ENCODE peak calls at places on chromosomes 1 and 21, in eight cellular contexts. One of them, this sample, is unnamed.

GRCh38 chr1:26097696-26098095 is 13.9 kb upstream of the PDIK1L start:
- DNase-seq in heart left ventricle: no peak
- DNase-seq in fibroblast of mammary gland: no peak
- DNase-seq in CD8-positive, alpha-beta T cell: no peak
- DNase-seq in AG04449: no peak
- DNase-seq in epithelial cell of proximal tubule: no peak
- DNase-seq in WTC11: no peak
- DNase-seq in Calu3: no peak
- DNase-seq in this sample: no peak

GRCh38 chr21:15192243-15192642 is 127.4 kb upstream of the NRIP1 start:
- DNase-seq in heart left ventricle: no peak
- DNase-seq in fibroblast of mammary gland: peak
- DNase-seq in CD8-positive, alpha-beta T cell: no peak
- DNase-seq in AG04449: no peak
- DNase-seq in epithelial cell of proximal tubule: no peak
- DNase-seq in WTC11: no peak
- DNase-seq in Calu3: no peak
- DNase-seq in this sample: no peak

GRCh38 chr21:45555557-45556301 is 13.5 kb upstream of the SLC19A1 start:
- DNase-seq in heart left ventricle: peak
- DNase-seq in fibroblast of mammary gland: peak
- DNase-seq in CD8-positive, alpha-beta T cell: no peak
- DNase-seq in AG04449: no peak
- DNase-seq in epithelial cell of proximal tubule: peak
- DNase-seq in WTC11: peak
- DNase-seq in Calu3: no peak
- DNase-seq in this sample: peak

GRCh38 chr1:113684153-113684541 is 75.1 kb downstream of the PHTF1 start:
- DNase-seq in heart left ventricle: peak
- DNase-seq in fibroblast of mammary gland: peak
- DNase-seq in CD8-positive, alpha-beta T cell: no peak
- DNase-seq in AG04449: no peak
- DNase-seq in epithelial cell of proximal tubule: no peak
- DNase-seq in WTC11: no peak
- DNase-seq in Calu3: no peak
- DNase-seq in this sample: peak

GRCh38 chr1:113153116-113153803 is 80.3 kb downstream of the LRIG2 start:
- DNase-seq in heart left ventricle: no peak
- DNase-seq in fibroblast of mammary gland: peak
- DNase-seq in CD8-positive, alpha-beta T cell: no peak
- DNase-seq in AG04449: no peak
- DNase-seq in epithelial cell of proximal tubule: no peak
- DNase-seq in WTC11: no peak
- DNase-seq in Calu3: no peak
- DNase-seq in this sample: peak

GRCh38 chr1:180863158-180863775 is 49.4 kb upstream of the KIAA1614 start:
- DNase-seq in heart left ventricle: no peak
- DNase-seq in fibroblast of mammary gland: peak
- DNase-seq in CD8-positive, alpha-beta T cell: no peak
- DNase-seq in AG04449: no peak
- DNase-seq in epithelial cell of proximal tubule: no peak
- DNase-seq in WTC11: no peak
- DNase-seq in Calu3: peak
- DNase-seq in this sample: peak

GRCh38 chr1:232630894-232631195 is 912 bp upstream of the SIPA1L2 start:
- DNase-seq in heart left ventricle: no peak
- DNase-seq in fibroblast of mammary gland: no peak
- DNase-seq in CD8-positive, alpha-beta T cell: no peak
- DNase-seq in AG04449: no peak
- DNase-seq in epithelial cell of proximal tubule: no peak
- DNase-seq in WTC11: no peak
- DNase-seq in Calu3: no peak
- DNase-seq in this sample: no peak

GRCh38 chr1:9518454-9518998 is 20.7 kb upstream of the SLC25A33 start:
- DNase-seq in heart left ventricle: no peak
- DNase-seq in fibroblast of mammary gland: no peak
- DNase-seq in CD8-positive, alpha-beta T cell: no peak
- DNase-seq in AG04449: no peak
- DNase-seq in epithelial cell of proximal tubule: no peak
- DNase-seq in WTC11: no peak
- DNase-seq in Calu3: no peak
- DNase-seq in this sample: no peak

GRCh38 chr1:50163674-50164073 is 55.0 kb downstream of the ELAVL4 start:
- DNase-seq in heart left ventricle: no peak
- DNase-seq in fibroblast of mammary gland: no peak
- DNase-seq in CD8-positive, alpha-beta T cell: no peak
- DNase-seq in AG04449: no peak
- DNase-seq in epithelial cell of proximal tubule: no peak
- DNase-seq in WTC11: peak
- DNase-seq in Calu3: no peak
- DNase-seq in this sample: no peak

GRCh38 chr1:7805460-7805859 is 21.4 kb downstream of the PER3 start:
- DNase-seq in heart left ventricle: no peak
- DNase-seq in fibroblast of mammary gland: no peak
- DNase-seq in CD8-positive, alpha-beta T cell: no peak
- DNase-seq in AG04449: no peak
- DNase-seq in epithelial cell of proximal tubule: no peak
- DNase-seq in WTC11: no peak
- DNase-seq in Calu3: no peak
- DNase-seq in this sample: no peak

GRCh38 chr1:157157481-157158190 is 19.4 kb upstream of the ETV3 start:
- DNase-seq in heart left ventricle: no peak
- DNase-seq in fibroblast of mammary gland: peak
- DNase-seq in CD8-positive, alpha-beta T cell: no peak
- DNase-seq in AG04449: peak
- DNase-seq in epithelial cell of proximal tubule: no peak
- DNase-seq in WTC11: no peak
- DNase-seq in Calu3: no peak
- DNase-seq in this sample: no peak

GRCh38 chr21:44883250-44883649 is 9.8 kb upstream of the PTTG1IP start:
- DNase-seq in heart left ventricle: peak
- DNase-seq in fibroblast of mammary gland: no peak
- DNase-seq in CD8-positive, alpha-beta T cell: no peak
- DNase-seq in AG04449: no peak
- DNase-seq in epithelial cell of proximal tubule: no peak
- DNase-seq in WTC11: no peak
- DNase-seq in Calu3: no peak
- DNase-seq in this sample: no peak

GRCh38 chr1:53498555-53499142 is 39.5 kb downstream of the DMRTB1 start:
- DNase-seq in heart left ventricle: no peak
- DNase-seq in fibroblast of mammary gland: peak
- DNase-seq in CD8-positive, alpha-beta T cell: no peak
- DNase-seq in AG04449: no peak
- DNase-seq in epithelial cell of proximal tubule: no peak
- DNase-seq in WTC11: no peak
- DNase-seq in Calu3: no peak
- DNase-seq in this sample: no peak

GRCh38 chr1:205988585-205988995 is 14.6 kb downstream of the RAB7B start:
- DNase-seq in heart left ventricle: no peak
- DNase-seq in fibroblast of mammary gland: no peak
- DNase-seq in CD8-positive, alpha-beta T cell: no peak
- DNase-seq in AG04449: no peak
- DNase-seq in epithelial cell of proximal tubule: no peak
- DNase-seq in WTC11: no peak
- DNase-seq in Calu3: no peak
- DNase-seq in this sample: no peak

GRCh38 chr1:205986848-205987247 is 16.3 kb downstream of the RAB7B start:
- DNase-seq in heart left ventricle: no peak
- DNase-seq in fibroblast of mammary gland: no peak
- DNase-seq in CD8-positive, alpha-beta T cell: no peak
- DNase-seq in AG04449: no peak
- DNase-seq in epithelial cell of proximal tubule: no peak
- DNase-seq in WTC11: no peak
- DNase-seq in Calu3: no peak
- DNase-seq in this sample: no peak

GRCh38 chr1:205983925-205984725 is 19.1 kb downstream of the RAB7B start:
- DNase-seq in heart left ventricle: peak
- DNase-seq in fibroblast of mammary gland: peak
- DNase-seq in CD8-positive, alpha-beta T cell: no peak
- DNase-seq in AG04449: no peak
- DNase-seq in epithelial cell of proximal tubule: no peak
- DNase-seq in WTC11: peak
- DNase-seq in Calu3: peak
- DNase-seq in this sample: peak

GRCh38 chr1:205985330-205986005 is 17.7 kb downstream of the RAB7B start:
- DNase-seq in heart left ventricle: no peak
- DNase-seq in fibroblast of mammary gland: peak
- DNase-seq in CD8-positive, alpha-beta T cell: no peak
- DNase-seq in AG04449: no peak
- DNase-seq in epithelial cell of proximal tubule: peak
- DNase-seq in WTC11: no peak
- DNase-seq in Calu3: peak
- DNase-seq in this sample: no peak

GRCh38 chr1:205986291-205986690 is 16.9 kb downstream of the RAB7B start:
- DNase-seq in heart left ventricle: no peak
- DNase-seq in fibroblast of mammary gland: no peak
- DNase-seq in CD8-positive, alpha-beta T cell: no peak
- DNase-seq in AG04449: no peak
- DNase-seq in epithelial cell of proximal tubule: no peak
- DNase-seq in WTC11: no peak
- DNase-seq in Calu3: peak
- DNase-seq in this sample: no peak
- TF ChIP-seq CTCF in heart left ventricle: no peak
- TF ChIP-seq CTCF in fibroblast of mammary gland: no peak
- TF ChIP-seq CTCF in CD8-positive, alpha-beta T cell: no peak
- TF ChIP-seq CTCF in AG04449: no peak
- TF ChIP-seq CTCF in epithelial cell of proximal tubule: peak
- TF ChIP-seq CTCF in WTC11: no peak
- TF ChIP-seq CTCF in Calu3: no peak
- TF ChIP-seq CTCF in this sample: no peak

DNA sequence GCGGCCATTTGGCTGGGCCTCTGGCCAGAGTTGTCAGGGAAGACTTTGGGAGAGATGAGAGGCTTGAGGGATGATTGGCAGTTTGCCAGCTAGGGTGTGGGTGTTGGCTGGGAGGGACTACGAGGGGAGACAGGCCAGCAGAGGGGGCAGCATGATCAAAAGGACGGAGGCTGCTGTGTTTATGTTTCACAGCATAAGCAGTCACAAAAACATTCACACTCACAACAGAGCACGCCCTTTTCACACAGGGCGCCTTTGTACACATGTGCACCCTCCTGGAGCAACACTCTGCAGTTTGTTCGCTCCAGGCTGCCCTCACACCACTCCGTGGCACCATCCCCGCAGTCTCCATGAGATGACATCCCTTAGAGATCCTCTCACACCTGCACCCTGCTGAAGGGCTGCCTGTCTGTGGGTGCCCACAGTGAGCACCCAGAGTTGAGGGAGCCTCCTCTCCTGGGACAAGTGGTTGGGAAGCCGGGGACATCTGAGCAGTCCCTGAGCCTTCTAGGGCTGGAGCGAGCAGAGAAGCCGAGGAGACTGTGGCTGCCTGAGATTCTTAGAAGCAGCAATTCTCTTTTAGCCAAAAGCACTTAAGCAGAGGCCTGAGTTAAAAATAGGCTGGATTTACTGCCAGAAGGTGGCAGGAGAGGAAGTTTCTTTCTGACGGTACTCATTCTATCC is 15.4 kb downstream of the EFNA3 start:
- DNase-seq in heart left ventricle: peak
- DNase-seq in fibroblast of mammary gland: peak
- DNase-seq in CD8-positive, alpha-beta T cell: no peak
- DNase-seq in AG04449: no peak
- DNase-seq in epithelial cell of proximal tubule: no peak
- DNase-seq in WTC11: no peak
- DNase-seq in Calu3: no peak
- DNase-seq in this sample: no peak
- TF ChIP-seq CTCF in heart left ventricle: peak
- TF ChIP-seq CTCF in fibroblast of mammary gland: peak
- TF ChIP-seq CTCF in CD8-positive, alpha-beta T cell: peak
- TF ChIP-seq CTCF in AG04449: peak
- TF ChIP-seq CTCF in epithelial cell of proximal tubule: peak
- TF ChIP-seq CTCF in WTC11: no peak
- TF ChIP-seq CTCF in Calu3: no peak
- TF ChIP-seq CTCF in this sample: peak

DNA sequence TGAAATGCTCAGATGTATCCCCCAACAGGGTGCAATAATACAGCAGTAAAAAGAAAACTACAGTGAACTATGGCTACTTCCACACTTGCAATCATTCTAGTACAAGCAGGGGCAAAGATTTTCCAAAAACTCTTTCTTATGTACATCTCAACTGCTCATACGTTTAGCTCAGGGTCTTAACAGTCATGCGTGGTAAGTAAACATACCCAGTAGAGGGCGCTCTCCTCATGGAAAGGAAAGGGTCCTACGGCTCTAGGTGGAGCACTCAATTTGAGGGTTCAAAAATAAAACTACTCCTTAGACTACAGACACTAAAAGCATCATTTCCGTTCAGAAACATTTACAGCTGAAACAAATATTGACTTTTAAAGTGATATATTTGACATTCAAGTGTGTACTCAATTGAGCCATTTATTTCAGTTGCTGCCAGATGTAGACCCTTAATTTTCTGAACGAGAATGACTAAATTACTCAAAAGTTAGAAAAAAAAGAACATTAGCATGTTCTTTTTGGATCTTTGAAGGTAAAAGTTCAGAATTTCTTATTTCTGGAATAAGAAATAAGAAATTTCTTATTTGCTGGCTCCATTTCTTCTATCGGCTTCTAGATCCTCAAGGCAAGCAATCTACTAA is 143.4 kb downstream of the KCTD3 start:
- DNase-seq in heart left ventricle: no peak
- DNase-seq in fibroblast of mammary gland: peak
- DNase-seq in CD8-positive, alpha-beta T cell: no peak
- DNase-seq in AG04449: no peak
- DNase-seq in epithelial cell of proximal tubule: no peak
- DNase-seq in WTC11: peak
- DNase-seq in Calu3: peak
- DNase-seq in this sample: no peak
- TF ChIP-seq CTCF in heart left ventricle: peak
- TF ChIP-seq CTCF in fibroblast of mammary gland: peak
- TF ChIP-seq CTCF in CD8-positive, alpha-beta T cell: no peak
- TF ChIP-seq CTCF in AG04449: peak
- TF ChIP-seq CTCF in epithelial cell of proximal tubule: peak
- TF ChIP-seq CTCF in WTC11: peak
- TF ChIP-seq CTCF in Calu3: peak
- TF ChIP-seq CTCF in this sample: peak

GRCh38 chr1:213987422-213987875 is 324 bp upstream of the PROX1 start:
- DNase-seq in heart left ventricle: no peak
- DNase-seq in fibroblast of mammary gland: peak
- DNase-seq in CD8-positive, alpha-beta T cell: no peak
- DNase-seq in AG04449: no peak
- DNase-seq in epithelial cell of proximal tubule: no peak
- DNase-seq in WTC11: no peak
- DNase-seq in Calu3: no peak
- DNase-seq in this sample: no peak

GRCh38 chr1:213988639-213989070 is 882 bp downstream of the PROX1 start:
- DNase-seq in heart left ventricle: no peak
- DNase-seq in fibroblast of mammary gland: no peak
- DNase-seq in CD8-positive, alpha-beta T cell: no peak
- DNase-seq in AG04449: no peak
- DNase-seq in epithelial cell of proximal tubule: no peak
- DNase-seq in WTC11: no peak
- DNase-seq in Calu3: no peak
- DNase-seq in this sample: no peak

GRCh38 chr1:213989071-213989739 is 1.4 kb downstream of the PROX1 start:
- DNase-seq in heart left ventricle: peak
- DNase-seq in fibroblast of mammary gland: no peak
- DNase-seq in CD8-positive, alpha-beta T cell: no peak
- DNase-seq in AG04449: no peak
- DNase-seq in epithelial cell of proximal tubule: no peak
- DNase-seq in WTC11: peak
- DNase-seq in Calu3: no peak
- DNase-seq in this sample: peak

GRCh38 chr1:213986925-213987250 is 885 bp upstream of the PROX1 start:
- DNase-seq in heart left ventricle: no peak
- DNase-seq in fibroblast of mammary gland: no peak
- DNase-seq in CD8-positive, alpha-beta T cell: no peak
- DNase-seq in AG04449: no peak
- DNase-seq in epithelial cell of proximal tubule: no peak
- DNase-seq in WTC11: no peak
- DNase-seq in Calu3: no peak
- DNase-seq in this sample: no peak

GRCh38 chr1:213987876-213988638 is at the start of gene PROX1:
- DNase-seq in heart left ventricle: peak
- DNase-seq in fibroblast of mammary gland: peak
- DNase-seq in CD8-positive, alpha-beta T cell: no peak
- DNase-seq in AG04449: peak
- DNase-seq in epithelial cell of proximal tubule: peak
- DNase-seq in WTC11: peak
- DNase-seq in Calu3: peak
- DNase-seq in this sample: peak
- TF ChIP-seq CTCF in heart left ventricle: no peak
- TF ChIP-seq CTCF in fibroblast of mammary gland: no peak
- TF ChIP-seq CTCF in CD8-positive, alpha-beta T cell: no peak
- TF ChIP-seq CTCF in AG04449: no peak
- TF ChIP-seq CTCF in epithelial cell of proximal tubule: no peak
- TF ChIP-seq CTCF in WTC11: no peak
- TF ChIP-seq CTCF in Calu3: no peak
- TF ChIP-seq CTCF in this sample: peak